ENCODE peak calls at places on chromosome 14, in five cellular contexts. R is CD8-positive, alpha-beta memory T cell; W is cardiac muscle cell; J is pancreas; M is tibial artery. K is an unnamed sample.

GRCh38 chr14:92780865-92781264 is 13.2 kb upstream of the GOLGA5 start:
- DNase-seq in R (no peak), W (no peak), J (no peak), M (no peak), K (no peak)

GRCh38 chr14:91158091-91158790 is 44.4 kb downstream of the DGLUCY start:
- DNase-seq in R (no peak), W (no peak), J (peak), M (no peak), K (no peak)

GRCh38 chr14:49946320-49947141 is 53.6 kb downstream of the ARF6 start:
- DNase-seq in R (no peak), W (peak), J (no peak), M (no peak), K (no peak)

GRCh38 chr14:44895716-44896115 is 66.0 kb downstream of the KLHL28 start:
- DNase-seq in R (no peak), W (peak), J (no peak), M (no peak), K (no peak)

GRCh38 chr14:66045572-66046021 is 440.6 kb upstream of the CCDC196 start:
- DNase-seq in R (no peak), W (peak), J (no peak), M (no peak), K (no peak)

GRCh38 chr14:52332269-52332668 is 18.2 kb downstream of the PTGER2 start:
- DNase-seq in R (no peak), W (no peak), J (no peak), M (no peak), K (no peak)

GRCh38 chr14:51862171-51862838 is 1.9 kb downstream of the GNG2 start:
- DNase-seq in R (no peak), W (peak), J (no peak), M (no peak), K (no peak)

GRCh38 chr14:29262979-29263378 is 496.4 kb downstream of the FOXG1 start:
- DNase-seq in R (no peak), W (peak), J (no peak), M (no peak), K (no peak)

GRCh38 chr14:21539154-21539940 is 13.2 kb upstream of the SALL2 start:
- DNase-seq in R (no peak), W (no peak), J (no peak), M (no peak), K (no peak)

GRCh38 chr14:57820581-57820980 is 45.3 kb downstream of the SLC35F4 start:
- DNase-seq in R (no peak), W (no peak), J (no peak), M (no peak), K (no peak)

GRCh38 chr14:55107766-55108554 is 21.1 kb upstream of the LGALS3 start:
- DNase-seq in R (no peak), W (peak), J (peak), M (peak), K (peak)

GRCh38 chr14:20668969-20669368 is 15.4 kb upstream of the RNASE4 start:
- DNase-seq in R (no peak), W (no peak), J (no peak), M (no peak), K (peak)

GRCh38 chr14:83638725-83639124 is 1891.2 kb upstream of the FLRT2 start:
- DNase-seq in R (no peak), W (no peak), J (no peak), M (no peak), K (no peak)

GRCh38 chr14:63283501-63284248 is 35.1 kb downstream of the GPHB5 start:
- DNase-seq in R (no peak), W (no peak), J (no peak), M (no peak), K (no peak)

GRCh38 chr14:46368275-46368674 is 283.3 kb downstream of the RPL10L start:
- DNase-seq in R (no peak), W (no peak), J (no peak), M (no peak), K (no peak)

GRCh38 chr14:79274641-79275366 is 936.5 kb downstream of the DIO2 start:
- DNase-seq in R (no peak), W (no peak), J (no peak), M (no peak), K (no peak)

GRCh38 chr14:45526715-45527549 is 273.9 kb upstream of the MIS18BP1 start:
- DNase-seq in R (no peak), W (no peak), J (peak), M (no peak), K (no peak)

GRCh38 chr14:37116933-37117844 is 55.2 kb downstream of the SLC25A21 start:
- DNase-seq in R (no peak), W (no peak), J (no peak), M (no peak), K (no peak)

GRCh38 chr14:23071244-23071974 is 14.1 kb upstream of the CDH24 start:
- DNase-seq in R (peak), W (peak), J (peak), M (peak), K (peak)

DNA sequence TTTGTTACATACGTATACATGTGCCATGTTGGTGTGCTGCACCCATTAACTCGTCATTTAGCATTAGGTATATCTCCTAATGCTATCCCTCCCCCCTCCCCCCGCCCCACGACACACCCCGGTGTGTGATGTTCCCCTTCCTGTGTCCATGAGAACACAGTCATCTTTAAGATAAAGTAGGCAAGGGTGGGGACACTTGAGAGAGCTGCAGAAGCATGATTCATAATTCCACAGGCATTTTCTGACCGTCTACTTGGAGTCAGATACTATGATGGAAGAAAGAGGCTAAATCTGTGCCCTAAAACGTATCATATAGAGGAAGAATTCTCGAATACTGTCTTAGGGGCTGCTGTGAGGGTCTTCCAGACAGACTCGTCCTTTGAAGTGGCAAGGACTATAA is 145.9 kb upstream of the VASH1 start:
- DNase-seq in R (no peak), W (no peak), J (no peak), M (no peak), K (no peak)
- H3K4me3 ChIP-seq in R (no peak), W (no peak), J (no peak), M (no peak), K (no peak)

GRCh38 chr14:102691763-102692162 is 85.5 kb upstream of the TRAF3 start:
- DNase-seq in R (no peak), W (no peak), J (no peak), M (no peak), K (no peak)
- H3K27ac ChIP-seq in R (no peak), W (peak), J (no peak), M (no peak), K (no peak)

GRCh38 chr14:35534884-35535793 is 1.2 kb downstream of the INSM2 start:
- DNase-seq in R (peak), W (peak), J (peak), M (peak), K (no peak)
- H3K4me3 ChIP-seq in R (no peak), W (peak), J (peak), M (peak), K (peak)

DNA sequence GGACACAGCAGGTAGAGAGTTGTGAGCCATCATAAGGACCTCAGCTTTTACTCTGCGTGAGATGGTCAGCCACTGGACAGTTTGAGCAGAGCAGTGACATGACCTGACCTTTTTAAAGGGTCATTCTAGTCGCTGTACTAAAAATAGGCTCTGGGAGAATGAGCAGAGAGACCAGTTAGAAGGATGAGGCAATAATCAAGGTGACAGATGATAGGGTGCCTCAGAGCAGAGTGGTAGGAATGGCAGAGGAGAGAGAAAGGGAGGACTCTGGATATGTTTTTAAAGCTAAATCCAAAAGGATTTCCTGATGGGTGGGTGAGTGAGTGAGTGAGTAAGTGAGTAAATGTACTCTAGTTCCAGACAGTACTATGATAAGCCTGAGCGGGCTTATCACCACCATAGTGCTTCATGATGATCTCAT is 83.6 kb upstream of the ARHGAP5 start:
- DNase-seq in R (no peak), W (peak), J (no peak), M (no peak), K (no peak)
- H3K27ac ChIP-seq in R (no peak), W (peak), J (no peak), M (no peak), K (no peak)

DNA sequence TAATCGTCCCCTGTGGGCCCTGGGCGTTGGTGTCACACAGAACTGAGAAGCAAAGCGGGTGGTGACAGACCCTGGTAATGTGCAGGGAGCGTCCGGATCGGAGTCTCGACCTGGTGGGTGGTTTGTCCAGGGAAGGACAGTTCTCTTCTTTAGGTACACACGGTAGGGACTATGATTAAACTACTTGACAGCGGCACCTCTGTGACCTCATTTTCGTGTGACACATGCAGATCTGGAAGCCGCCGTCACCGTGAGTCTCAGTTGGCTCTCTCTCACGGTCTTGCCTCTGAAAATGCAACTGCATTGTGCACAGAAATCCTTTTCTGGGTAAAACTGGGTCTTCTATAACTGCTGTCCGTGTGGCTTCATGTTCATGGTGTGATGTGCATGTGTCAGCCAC is 32.1 kb downstream of the XRCC3 start:
- DNase-seq in R (no peak), W (no peak), J (no peak), M (no peak), K (no peak)
- H3K4me3 ChIP-seq in R (no peak), W (no peak), J (no peak), M (no peak), K (no peak)

DNA sequence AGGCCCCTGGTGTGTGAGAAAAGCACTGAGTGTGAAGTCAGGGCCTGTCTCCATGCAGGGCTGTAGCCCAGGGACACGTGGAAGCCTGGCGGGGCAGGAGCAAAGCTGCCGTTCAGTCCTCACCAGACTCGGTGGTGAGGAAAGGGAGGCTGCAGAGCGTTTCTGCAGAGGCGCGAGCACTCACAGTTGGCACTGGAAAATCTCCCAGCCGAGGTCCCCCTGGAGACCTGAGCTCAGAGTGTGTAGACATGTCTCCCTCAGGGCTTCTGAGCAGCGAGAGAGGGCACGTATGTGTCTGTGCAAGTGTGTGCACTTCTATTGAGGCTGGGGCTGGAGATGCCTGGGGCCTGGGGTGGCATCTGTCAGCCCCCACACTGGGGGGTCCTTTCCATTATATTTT is 11.0 kb upstream of the HHIPL1 start:
- DNase-seq in R (no peak), W (no peak), J (no peak), M (no peak), K (no peak)
- H3K27ac ChIP-seq in R (no peak), W (no peak), J (no peak), M (no peak), K (no peak)

DNA sequence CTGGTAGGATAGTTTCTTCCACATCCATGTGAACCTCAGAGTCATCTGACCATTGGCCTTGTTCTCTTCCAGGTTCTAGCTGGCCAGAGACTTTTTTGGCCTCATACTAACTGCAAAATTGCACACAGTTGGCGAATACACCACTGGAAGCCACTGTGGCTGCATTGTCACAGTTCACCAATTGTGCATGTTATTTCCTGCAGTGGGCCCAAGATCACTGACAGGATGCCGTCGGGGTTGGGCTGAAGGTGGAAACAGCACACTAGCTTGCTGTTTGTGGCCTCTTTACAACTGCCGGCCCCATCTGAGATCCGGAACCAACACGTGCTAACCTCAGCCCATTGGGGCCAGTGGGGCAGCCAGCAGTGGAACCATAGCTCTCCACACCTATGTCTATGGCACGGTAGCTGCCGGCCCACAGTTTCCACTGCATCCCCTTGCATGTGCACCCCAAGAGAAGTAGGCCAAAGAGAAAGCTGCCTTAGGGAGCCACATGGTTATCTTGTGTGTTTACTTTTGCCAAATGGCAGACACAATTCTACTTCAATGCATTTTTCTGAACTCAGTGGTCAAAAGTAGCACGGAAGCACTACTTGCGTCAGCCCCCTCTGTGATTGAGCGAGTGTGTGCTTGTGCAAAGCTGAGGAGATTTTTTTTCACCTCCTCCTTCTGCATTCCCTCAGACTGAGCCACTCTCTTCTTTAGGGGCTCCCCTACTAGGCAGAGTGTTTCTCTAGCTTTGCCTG is 464.0 kb downstream of the RAD51B start:
- DNase-seq in R (peak), W (peak), J (no peak), M (peak), K (no peak)
- H3K4me3 ChIP-seq in R (peak), W (no peak), J (no peak), M (no peak), K (no peak)

DNA sequence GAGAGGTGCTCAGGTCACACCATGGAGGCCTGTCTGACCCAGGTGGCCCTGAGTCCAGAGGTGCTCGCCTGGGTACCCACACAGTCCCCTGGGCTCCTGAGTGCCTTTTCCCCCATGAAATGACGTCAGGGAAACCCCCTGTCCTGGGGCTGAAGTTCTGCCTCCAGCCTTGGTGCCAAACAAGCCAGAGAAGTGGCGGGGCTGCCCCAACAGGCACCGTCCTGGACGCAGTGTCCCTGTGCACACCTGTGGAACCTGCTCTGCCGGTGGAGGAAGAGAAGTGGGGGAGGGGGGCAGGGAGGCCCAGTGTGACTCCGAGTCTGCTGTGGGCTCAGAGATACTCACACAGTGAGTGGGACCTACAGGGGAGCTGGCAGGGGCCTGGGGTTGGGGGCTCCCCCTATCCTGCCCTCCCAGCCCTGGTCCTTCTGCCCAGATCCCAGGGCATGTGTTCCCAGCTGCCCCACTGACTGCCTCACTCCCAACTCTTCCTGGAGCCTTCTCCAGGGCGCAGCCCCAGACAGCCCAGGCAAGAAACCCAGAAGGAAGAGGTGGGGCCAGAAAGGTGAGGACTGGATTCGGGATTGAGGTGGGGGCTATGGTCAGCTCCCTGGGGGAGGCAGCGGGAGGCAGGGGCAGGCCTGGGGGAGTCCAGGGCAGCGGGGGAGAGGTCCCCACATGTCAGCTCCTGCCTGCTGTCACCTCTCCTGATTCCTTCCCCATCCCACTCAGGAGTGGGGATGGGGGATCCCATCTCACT is 24.8 kb downstream of the CCDC85C start:
- DNase-seq in R (no peak), W (no peak), J (peak), M (no peak), K (no peak)
- H3K27ac ChIP-seq in R (no peak), W (peak), J (peak), M (no peak), K (no peak)

GRCh38 chr14:40623641-40624040 is 983.0 kb upstream of the LRFN5 start:
- DNase-seq in R (no peak), W (no peak), J (no peak), M (no peak), K (no peak)

GRCh38 chr14:40616579-40616978 is 990.1 kb upstream of the LRFN5 start:
- DNase-seq in R (no peak), W (no peak), J (no peak), M (no peak), K (no peak)

GRCh38 chr14:40618225-40618898 is 988.3 kb upstream of the LRFN5 start:
- DNase-seq in R (no peak), W (no peak), J (no peak), M (no peak), K (no peak)
- H3K4me3 ChIP-seq in R (no peak), W (no peak), J (no peak), M (no peak), K (no peak)

K was measured in coronary artery.